ENCODE peak calls at places on chromosome 2, in four cellular contexts. S, K, B and F are unnamed samples.

GRCh38 chr2:59204040-59204439 is 962.9 kb upstream of the FANCL start:
- DNase-seq in K (no peak), B (no peak), S (no peak), F (no peak)

GRCh38 chr2:8567469-8568108 is 114.3 kb upstream of the ID2 start:
- DNase-seq in K (peak), B (no peak), S (no peak), F (no peak)

GRCh38 chr2:120360307-120360855 is 14.4 kb downstream of the INHBB start:
- DNase-seq in K (peak), B (no peak), S (no peak), F (no peak)

GRCh38 chr2:85011747-85012146 is 40.8 kb downstream of the KCMF1 start:
- DNase-seq in S (no peak), B (no peak), K (no peak), F (no peak)

GRCh38 chr2:47080888-47081301 is 74.2 kb downstream of the STPG4 start:
- DNase-seq in K (no peak), S (no peak), B (no peak), F (no peak)

GRCh38 chr2:103809946-103810345 is 1044.0 kb upstream of the POU3F3 start:
- DNase-seq in K (no peak), B (no peak), S (no peak), F (no peak)

GRCh38 chr2:20156826-20157605 is 67.9 kb downstream of the SDC1 start:
- DNase-seq in B (no peak), S (peak), K (no peak), F (no peak)

GRCh38 chr2:70248810-70249438 is 496 bp upstream of the TIA1 start:
- DNase-seq in S (no peak), B (no peak), K (no peak), F (peak)

GRCh38 chr2:225464346-225465025 is 65.0 kb downstream of the NYAP2 start:
- DNase-seq in S (no peak), K (no peak), B (no peak), F (no peak)

GRCh38 chr2:63506350-63506749 is 81.9 kb downstream of the WDPCP start:
- DNase-seq in K (no peak), B (no peak), S (no peak), F (no peak)

GRCh38 chr2:223086360-223086981 is 34.5 kb downstream of the KCNE4 start:
- DNase-seq in S (no peak), K (no peak), B (no peak), F (no peak)

GRCh38 chr2:126900646-126901319 is 2.1 kb downstream of the TEX51 start:
- DNase-seq in S (no peak), B (no peak), K (no peak), F (no peak)

GRCh38 chr2:198873771-198874501 is 583.8 kb downstream of the SATB2 start:
- DNase-seq in B (no peak), S (no peak), K (peak), F (no peak)

GRCh38 chr2:45166229-45166890 is 157.1 kb upstream of the SIX2 start:
- DNase-seq in S (no peak), B (no peak), K (no peak), F (no peak)

GRCh38 chr2:226308981-226309380 is 490.6 kb downstream of the IRS1 start:
- DNase-seq in K (peak), S (no peak), B (no peak), F (no peak)

GRCh38 chr2:233165543-233165894 is 86.0 kb upstream of the ATG16L1 start:
- DNase-seq in S (no peak), K (no peak), B (no peak), F (no peak)

GRCh38 chr2:65834062-65834461 is 401.7 kb upstream of the SPRED2 start:
- DNase-seq in S (no peak), B (no peak), K (no peak), F (no peak)

GRCh38 chr2:229562472-229563127 is 151.8 kb downstream of the DNER start:
- DNase-seq in B (no peak), K (no peak), S (no peak), F (no peak)

GRCh38 chr2:85215074-85216050 is 82.2 kb downstream of the TCF7L1 start:
- DNase-seq in B (no peak), K (peak), S (no peak), F (no peak)

GRCh38 chr2:207167129-207167923 is 1.6 kb upstream of the KLF7 start:
- DNase-seq in B (no peak), S (no peak), K (peak), F (no peak)

GRCh38 chr2:165067958-165068612 is 112.8 kb upstream of the SLC38A11 start:
- DNase-seq in B (peak), K (peak), S (no peak), F (no peak)

GRCh38 chr2:156399950-156400703 is 36.1 kb upstream of the GPD2 start:
- DNase-seq in S (peak), B (peak), K (peak), F (peak)

GRCh38 chr2:239640210-239640609 is 239.4 kb upstream of the HDAC4 start:
- DNase-seq in B (no peak), S (no peak), K (no peak), F (no peak)

GRCh38 chr2:128714861-128715312 is 396.2 kb upstream of the HS6ST1 start:
- DNase-seq in B (no peak), K (no peak), S (no peak), F (no peak)

GRCh38 chr2:64230540-64230939 is 86.3 kb upstream of the PELI1 start:
- DNase-seq in B (no peak), S (no peak), K (no peak), F (no peak)

GRCh38 chr2:191675807-191676667 is 1.9 kb upstream of the NABP1 start:
- DNase-seq in K (no peak), S (peak), B (no peak), F (no peak)

GRCh38 chr2:12412898-12413305 is 303.8 kb upstream of the TRIB2 start:
- DNase-seq in S (peak), K (peak), B (no peak), F (no peak)

GRCh38 chr2:186771395-186771794 is 77.5 kb downstream of the FAM171B start:
- DNase-seq in S (no peak), K (peak), B (no peak), F (no peak)
- TF ChIP-seq ELK1 in S (no peak), K (no peak), B (no peak), F (no peak)

DNA sequence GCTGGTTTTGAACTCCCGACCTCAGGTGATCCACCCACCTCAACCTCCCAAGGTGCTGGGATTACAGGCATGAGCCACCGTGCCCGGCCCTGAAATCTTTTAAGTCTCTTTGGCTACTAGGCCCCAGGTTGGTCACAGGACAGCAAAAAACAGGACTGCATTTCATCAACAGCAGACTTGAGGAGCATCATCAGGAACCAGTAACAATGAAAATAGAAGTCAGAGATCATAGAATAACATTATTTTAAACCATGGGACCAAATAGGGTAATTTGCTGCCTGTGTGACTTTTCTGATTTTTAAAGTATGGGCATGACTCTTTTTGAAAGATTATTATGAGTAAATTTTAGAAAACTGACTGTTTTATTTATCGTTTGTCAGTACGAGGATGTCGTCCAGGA is 24.8 kb downstream of the PPP1CB start:
- DNase-seq in S (no peak), B (no peak), K (no peak), F (no peak)
- TF ChIP-seq ELK1 in S (no peak), B (no peak), K (no peak), F (no peak)

GRCh38 chr2:14134737-14135136 is 497.8 kb upstream of the LRATD1 start:
- DNase-seq in K (no peak), S (no peak), B (no peak), F (no peak)
- TF ChIP-seq ELK1 in K (no peak), S (no peak), B (no peak), F (no peak)

GRCh38 chr2:235458839-235459273 is 35.0 kb upstream of the AGAP1 start:
- DNase-seq in K (peak), S (no peak), B (no peak), F (no peak)
- TF ChIP-seq ELK1 in K (no peak), S (no peak), B (no peak), F (no peak)